ENCODE peak calls at places on chromosome 20, in four cellular contexts. One of them, this sample, is unnamed.

GRCh38 chr20:50704514-50704913 is 13.2 kb upstream of the RIPOR3 start:
- DNase-seq in cardiac muscle cell: no peak
- DNase-seq in AG10803: no peak
- DNase-seq in fibroblast of lung: no peak
- DNase-seq in this sample: no peak

GRCh38 chr20:45372646-45373352 is 5.3 kb downstream of the TP53TG5 start:
- DNase-seq in cardiac muscle cell: peak
- DNase-seq in AG10803: peak
- DNase-seq in fibroblast of lung: no peak
- DNase-seq in this sample: no peak

GRCh38 chr20:58647162-58647813 is 3.8 kb upstream of the STX16 start:
- DNase-seq in cardiac muscle cell: no peak
- DNase-seq in AG10803: no peak
- DNase-seq in fibroblast of lung: no peak
- DNase-seq in this sample: no peak

GRCh38 chr20:23085415-23086055 is 589 bp downstream of the CD93 start:
- DNase-seq in cardiac muscle cell: no peak
- DNase-seq in AG10803: no peak
- DNase-seq in fibroblast of lung: no peak
- DNase-seq in this sample: no peak

GRCh38 chr20:917416-917815 is 1.3 kb upstream of the ANGPT4 start:
- DNase-seq in cardiac muscle cell: no peak
- DNase-seq in AG10803: no peak
- DNase-seq in fibroblast of lung: no peak
- DNase-seq in this sample: no peak

GRCh38 chr20:44460795-44461141 is 14.9 kb upstream of the TTPAL start:
- DNase-seq in cardiac muscle cell: peak
- DNase-seq in AG10803: peak
- DNase-seq in fibroblast of lung: peak
- DNase-seq in this sample: no peak

GRCh38 chr20:8215516-8215915 is 83.5 kb downstream of the PLCB1 start:
- DNase-seq in cardiac muscle cell: peak
- DNase-seq in AG10803: peak
- DNase-seq in fibroblast of lung: peak
- DNase-seq in this sample: no peak

GRCh38 chr20:20781029-20781428 is 68.6 kb upstream of the RALGAPA2 start:
- DNase-seq in cardiac muscle cell: no peak
- DNase-seq in AG10803: no peak
- DNase-seq in fibroblast of lung: no peak
- DNase-seq in this sample: no peak

GRCh38 chr20:54153041-54153327 is 20.8 kb downstream of the CYP24A1 start:
- DNase-seq in cardiac muscle cell: no peak
- DNase-seq in AG10803: no peak
- DNase-seq in fibroblast of lung: no peak
- DNase-seq in this sample: no peak

GRCh38 chr20:25476106-25477105 is 68.9 kb downstream of the GINS1 start:
- DNase-seq in cardiac muscle cell: no peak
- DNase-seq in AG10803: no peak
- DNase-seq in fibroblast of lung: no peak
- DNase-seq in this sample: no peak

GRCh38 chr20:52569201-52569600 is 377.6 kb upstream of the ZFP64 start:
- DNase-seq in cardiac muscle cell: no peak
- DNase-seq in AG10803: no peak
- DNase-seq in fibroblast of lung: peak
- DNase-seq in this sample: no peak

GRCh38 chr20:47493954-47494293 is 7.8 kb upstream of the NCOA3 start:
- DNase-seq in cardiac muscle cell: no peak
- DNase-seq in AG10803: no peak
- DNase-seq in fibroblast of lung: no peak
- DNase-seq in this sample: no peak

GRCh38 chr20:40710608-40711007 is 21.6 kb upstream of the MAFB start:
- DNase-seq in cardiac muscle cell: peak
- DNase-seq in AG10803: no peak
- DNase-seq in fibroblast of lung: peak
- DNase-seq in this sample: no peak

GRCh38 chr20:49534314-49534713 is 33.6 kb downstream of the PTGIS start:
- DNase-seq in cardiac muscle cell: peak
- DNase-seq in AG10803: peak
- DNase-seq in fibroblast of lung: peak
- DNase-seq in this sample: no peak

GRCh38 chr20:54129350-54129749 is 44.4 kb downstream of the CYP24A1 start:
- DNase-seq in cardiac muscle cell: no peak
- DNase-seq in AG10803: no peak
- DNase-seq in fibroblast of lung: no peak
- DNase-seq in this sample: no peak

GRCh38 chr20:723756-724155 is 44.5 kb downstream of the SLC52A3 start:
- DNase-seq in cardiac muscle cell: no peak
- DNase-seq in AG10803: no peak
- DNase-seq in fibroblast of lung: no peak
- DNase-seq in this sample: no peak

GRCh38 chr20:914727-915498 is 1.2 kb downstream of the ANGPT4 start:
- DNase-seq in cardiac muscle cell: no peak
- DNase-seq in AG10803: peak
- DNase-seq in fibroblast of lung: no peak
- DNase-seq in this sample: no peak

GRCh38 chr20:35511814-35512420 is 17.5 kb downstream of the C20orf173 start:
- DNase-seq in cardiac muscle cell: peak
- DNase-seq in AG10803: peak
- DNase-seq in fibroblast of lung: peak
- DNase-seq in this sample: no peak

GRCh38 chr20:40816039-40816352 is 127.0 kb upstream of the MAFB start:
- DNase-seq in cardiac muscle cell: no peak
- DNase-seq in AG10803: no peak
- DNase-seq in fibroblast of lung: no peak
- DNase-seq in this sample: no peak

GRCh38 chr20:49343246-49343645 is 65.4 kb upstream of the ZNFX1 start:
- DNase-seq in cardiac muscle cell: no peak
- DNase-seq in AG10803: no peak
- DNase-seq in fibroblast of lung: peak
- DNase-seq in this sample: no peak

GRCh38 chr20:19890358-19891117 is 126.6 kb upstream of the NAA20 start:
- DNase-seq in cardiac muscle cell: no peak
- DNase-seq in AG10803: no peak
- DNase-seq in fibroblast of lung: no peak
- DNase-seq in this sample: no peak

GRCh38 chr20:58981564-58982364 is 708 bp downstream of the NELFCD start:
- DNase-seq in cardiac muscle cell: no peak
- DNase-seq in AG10803: no peak
- DNase-seq in fibroblast of lung: no peak
- DNase-seq in this sample: no peak

GRCh38 chr20:56414842-56415765 is 3.0 kb downstream of the CASS4 start:
- DNase-seq in cardiac muscle cell: peak
- DNase-seq in AG10803: peak
- DNase-seq in fibroblast of lung: peak
- DNase-seq in this sample: peak

GRCh38 chr20:53028337-53029007 is 56.3 kb downstream of the TSHZ2 start:
- DNase-seq in cardiac muscle cell: no peak
- DNase-seq in AG10803: peak
- DNase-seq in fibroblast of lung: peak
- DNase-seq in this sample: no peak

GRCh38 chr20:47540443-47541354 is 39.0 kb downstream of the NCOA3 start:
- DNase-seq in cardiac muscle cell: peak
- DNase-seq in AG10803: no peak
- DNase-seq in fibroblast of lung: peak
- DNase-seq in this sample: no peak

GRCh38 chr20:44536139-44536538 is 14.3 kb upstream of the SERINC3 start:
- DNase-seq in cardiac muscle cell: no peak
- DNase-seq in AG10803: no peak
- DNase-seq in fibroblast of lung: no peak
- DNase-seq in this sample: no peak

GRCh38 chr20:45848969-45849582 is 8.1 kb downstream of the ACOT8 start:
- DNase-seq in cardiac muscle cell: no peak
- DNase-seq in AG10803: no peak
- DNase-seq in fibroblast of lung: no peak
- DNase-seq in this sample: no peak

GRCh38 chr20:10927011-10927583 is 253.3 kb upstream of the JAG1 start:
- DNase-seq in cardiac muscle cell: no peak
- DNase-seq in AG10803: no peak
- DNase-seq in fibroblast of lung: no peak
- DNase-seq in this sample: no peak

GRCh38 chr20:47907031-47907670 is 121.9 kb upstream of the SULF2 start:
- DNase-seq in cardiac muscle cell: no peak
- DNase-seq in AG10803: no peak
- DNase-seq in fibroblast of lung: no peak
- DNase-seq in this sample: no peak

GRCh38 chr20:22921595-22922421 is 113.3 kb upstream of the SSTR4 start:
- DNase-seq in cardiac muscle cell: peak
- DNase-seq in AG10803: peak
- DNase-seq in fibroblast of lung: peak
- DNase-seq in this sample: peak

GRCh38 chr20:8183526-8183925 is 51.5 kb downstream of the PLCB1 start:
- DNase-seq in cardiac muscle cell: peak
- DNase-seq in AG10803: peak
- DNase-seq in fibroblast of lung: peak
- DNase-seq in this sample: no peak

GRCh38 chr20:44209691-44210421 is 715 bp downstream of the OSER1 start:
- DNase-seq in cardiac muscle cell: peak
- DNase-seq in AG10803: peak
- DNase-seq in fibroblast of lung: peak
- DNase-seq in this sample: no peak

GRCh38 chr20:44496976-44497375 is 21.3 kb downstream of the TTPAL start:
- DNase-seq in cardiac muscle cell: no peak
- DNase-seq in AG10803: peak
- DNase-seq in fibroblast of lung: peak
- DNase-seq in this sample: peak

GRCh38 chr20:10448270-10449156 is 13.4 kb downstream of the SLX4IP start:
- DNase-seq in cardiac muscle cell: peak
- DNase-seq in AG10803: peak
- DNase-seq in fibroblast of lung: peak
- DNase-seq in this sample: no peak

GRCh38 chr20:53387983-53388675 is 205.5 kb downstream of the ZNF217 start:
- DNase-seq in cardiac muscle cell: no peak
- DNase-seq in AG10803: no peak
- DNase-seq in fibroblast of lung: no peak
- DNase-seq in this sample: no peak

GRCh38 chr20:49325981-49326380 is 48.1 kb upstream of the ZNFX1 start:
- DNase-seq in cardiac muscle cell: peak
- DNase-seq in AG10803: peak
- DNase-seq in fibroblast of lung: peak
- DNase-seq in this sample: no peak

GRCh38 chr20:25565578-25566157 is 19.7 kb downstream of the NINL start:
- DNase-seq in cardiac muscle cell: peak
- DNase-seq in AG10803: no peak
- DNase-seq in fibroblast of lung: no peak
- DNase-seq in this sample: no peak

GRCh38 chr20:58271596-58272460 is 37.7 kb upstream of the RAB22A start:
- DNase-seq in cardiac muscle cell: no peak
- DNase-seq in AG10803: no peak
- DNase-seq in fibroblast of lung: peak
- DNase-seq in this sample: no peak

DNA sequence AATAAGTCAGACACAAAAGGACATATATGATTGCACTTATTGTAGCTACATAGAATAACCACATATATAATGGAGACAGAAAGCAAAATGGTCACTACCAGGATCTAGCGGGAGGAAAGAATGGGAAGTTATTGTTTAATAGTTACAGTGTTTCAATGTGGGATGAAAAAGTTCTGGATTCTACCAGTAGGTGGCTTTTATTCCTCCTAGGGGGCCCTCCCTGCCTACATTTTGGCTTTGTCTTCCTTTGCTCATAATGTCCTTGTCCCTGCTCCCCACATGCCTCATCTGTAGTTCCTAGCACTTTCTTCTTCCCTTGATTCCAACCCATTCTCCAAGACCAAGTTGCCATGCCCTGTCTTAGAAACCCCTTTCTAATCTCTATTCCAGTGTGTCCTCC is 16.3 kb downstream of the ZNF133 start:
- DNase-seq in cardiac muscle cell: no peak
- DNase-seq in AG10803: no peak
- DNase-seq in fibroblast of lung: no peak
- DNase-seq in this sample: no peak
- TF ChIP-seq CTCF in cardiac muscle cell: no peak
- TF ChIP-seq CTCF in AG10803: peak
- TF ChIP-seq CTCF in fibroblast of lung: no peak
- TF ChIP-seq CTCF in this sample: peak

GRCh38 chr20:1934162-1934561 is 39.0 kb downstream of the SIRPA start:
- DNase-seq in cardiac muscle cell: peak
- DNase-seq in AG10803: peak
- DNase-seq in fibroblast of lung: peak
- DNase-seq in this sample: peak
- H3K4me3 ChIP-seq in cardiac muscle cell: no peak
- H3K4me3 ChIP-seq in AG10803: no peak
- H3K4me3 ChIP-seq in fibroblast of lung: no peak
- H3K4me3 ChIP-seq in this sample: no peak

DNA sequence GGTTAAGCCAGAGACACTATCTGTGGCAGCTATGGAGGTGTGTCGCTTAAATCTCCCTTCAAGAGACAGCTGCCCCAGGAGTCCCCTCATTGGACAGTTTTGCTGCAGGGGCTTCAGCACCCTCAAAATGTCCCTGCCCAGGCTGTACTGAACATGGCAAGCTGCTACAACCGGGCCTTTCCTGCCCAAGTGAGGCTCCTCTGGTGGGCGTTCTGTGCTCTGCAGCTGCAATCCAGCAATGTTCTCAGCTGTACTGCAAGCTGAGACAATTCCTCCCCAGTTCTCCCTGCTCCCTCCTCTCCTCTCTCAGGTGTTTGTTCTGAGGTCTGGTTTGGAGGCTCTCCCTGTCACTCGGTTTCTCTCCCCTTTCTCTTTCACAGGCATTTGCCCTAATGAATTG is 190.8 kb upstream of the LAMP5 start:
- DNase-seq in cardiac muscle cell: peak
- DNase-seq in AG10803: no peak
- DNase-seq in fibroblast of lung: no peak
- DNase-seq in this sample: no peak
- TF ChIP-seq CTCF in cardiac muscle cell: peak
- TF ChIP-seq CTCF in AG10803: peak
- TF ChIP-seq CTCF in fibroblast of lung: no peak
- TF ChIP-seq CTCF in this sample: peak

DNA sequence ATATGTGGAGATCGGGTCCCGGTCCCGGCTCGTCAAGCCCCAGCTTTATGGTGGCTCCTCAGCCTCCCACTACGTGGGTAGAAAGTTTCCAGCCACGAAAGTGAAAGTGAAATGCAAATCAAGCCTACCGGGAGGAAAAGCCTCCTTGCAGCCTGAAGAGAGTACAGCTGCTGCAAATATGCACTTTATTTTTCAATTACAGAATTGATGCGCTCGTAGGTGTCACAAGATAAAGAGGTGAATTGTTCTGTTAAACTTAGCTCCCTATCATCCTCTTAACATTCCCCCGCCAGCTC is 379 bp upstream of the PCNA start:
- DNase-seq in cardiac muscle cell: no peak
- DNase-seq in AG10803: no peak
- DNase-seq in fibroblast of lung: no peak
- DNase-seq in this sample: no peak
- H3K4me3 ChIP-seq in cardiac muscle cell: peak
- H3K4me3 ChIP-seq in AG10803: peak
- H3K4me3 ChIP-seq in fibroblast of lung: peak
- H3K4me3 ChIP-seq in this sample: peak

GRCh38 chr20:32017711-32018251 is 7.5 kb downstream of the CCM2L start:
- DNase-seq in cardiac muscle cell: no peak
- DNase-seq in AG10803: no peak
- DNase-seq in fibroblast of lung: no peak
- DNase-seq in this sample: no peak
- TF ChIP-seq CTCF in cardiac muscle cell: no peak
- TF ChIP-seq CTCF in AG10803: no peak
- TF ChIP-seq CTCF in fibroblast of lung: no peak
- TF ChIP-seq CTCF in this sample: no peak